ENCODE peak calls at places on chromosomes 1 and 21, in nine cellular contexts. K is stimulated activated CD8-positive, alpha-beta memory T cell treated with anti-CD3 and anti-CD28 coated beads, Interleukin-2, amount 100 ng/mL, for 1 hour; G is A549; X is left ventricle myocardium superior; B is Panc1; R is occipital lobe; T is NCI-H2029 treated with DMSO at 0.1 percent for 48 hours; Z is stimulated activated CD4-positive, alpha-beta T cell treated with anti-CD3 and anti-CD28 coated beads, TNF-alpha, amount 100 ng/mL, for 1 hour; O is colonic mucosa. J is an unnamed sample.

GRCh38 chr1:116556289-116557006 is 14.4 kb downstream of the CD58 start:
- DNase-seq in K (peak), G (peak), X (peak), B (no peak), R (peak), T (no peak), Z (no peak), O (peak), J (peak)

GRCh38 chr1:10624256-10625050 is 149.7 kb downstream of the PEX14 start:
- DNase-seq in K (no peak), G (no peak), X (peak), B (no peak), R (no peak), T (no peak), Z (no peak), O (no peak), J (no peak)

GRCh38 chr21:42063578-42064521 is 7.3 kb upstream of the UMODL1 start:
- DNase-seq in K (no peak), G (no peak), X (no peak), B (no peak), R (no peak), T (no peak), Z (no peak), O (peak), J (peak)

GRCh38 chr1:56644941-56645662 is at the start of gene PRKAA2:
- DNase-seq in K (no peak), G (peak), X (peak), B (no peak), R (peak), T (no peak), Z (no peak), O (peak), J (peak)

GRCh38 chr1:7669559-7670208 is 101.4 kb upstream of the VAMP3 start:
- DNase-seq in K (peak), G (peak), X (peak), B (peak), R (peak), T (no peak), Z (peak), O (peak), J (peak)

GRCh38 chr1:29236993-29237905 is 927 bp downstream of the PTPRU start:
- DNase-seq in K (no peak), G (peak), X (peak), B (no peak), R (no peak), T (no peak), Z (no peak), O (peak), J (peak)

GRCh38 chr21:33402011-33402979 is 918 bp upstream of the IFNGR2 start:
- DNase-seq in K (no peak), G (no peak), X (peak), B (no peak), R (peak), T (no peak), Z (no peak), O (peak), J (peak)

GRCh38 chr1:236524142-236524891 is 535 bp downstream of the LGALS8 start:
- DNase-seq in K (peak), G (peak), X (peak), B (no peak), R (peak), T (peak), Z (no peak), O (peak), J (peak)

GRCh38 chr1:156756355-156756754 is 4.9 kb upstream of the HDGF start:
- DNase-seq in K (no peak), G (no peak), X (no peak), B (no peak), R (no peak), T (no peak), Z (no peak), O (no peak), J (no peak)

GRCh38 chr1:97918961-97919360 is 1.9 kb downstream of the DPYD start:
- DNase-seq in K (no peak), G (no peak), X (no peak), B (no peak), R (no peak), T (no peak), Z (no peak), O (no peak), J (no peak)

J was measured in transverse colon.